ENCODE peak calls at places on chromosomes 5 and 9, in seven cellular contexts. One of them, this sample, is unnamed.

GRCh38 chr5:15807248-15807647 is 307.3 kb downstream of the FBXL7 start:
- DNase-seq in HTR-8/SVneo: no peak
- DNase-seq in mucosa of descending colon: no peak
- DNase-seq in left colon: no peak
- DNase-seq in activated T-cell treated with anti-CD3 and anti-CD28 coated beads, Interleukin-2, amount 50 U/mL, for 72 hours: no peak
- DNase-seq in HL-60: no peak
- DNase-seq in SK-N-SH: no peak
- DNase-seq in this sample: no peak

GRCh38 chr9:27108981-27109541 is at the start of gene TEK:
- DNase-seq in HTR-8/SVneo: no peak
- DNase-seq in mucosa of descending colon: no peak
- DNase-seq in left colon: no peak
- DNase-seq in activated T-cell treated with anti-CD3 and anti-CD28 coated beads, Interleukin-2, amount 50 U/mL, for 72 hours: no peak
- DNase-seq in HL-60: no peak
- DNase-seq in SK-N-SH: no peak
- DNase-seq in this sample: no peak

GRCh38 chr5:34789021-34789531 is 49.9 kb upstream of the TTC23L start:
- DNase-seq in HTR-8/SVneo: peak
- DNase-seq in mucosa of descending colon: no peak
- DNase-seq in left colon: no peak
- DNase-seq in activated T-cell treated with anti-CD3 and anti-CD28 coated beads, Interleukin-2, amount 50 U/mL, for 72 hours: no peak
- DNase-seq in HL-60: no peak
- DNase-seq in SK-N-SH: no peak
- DNase-seq in this sample: no peak

GRCh38 chr9:81472701-81473100 is 216.6 kb downstream of the TLE1 start:
- DNase-seq in HTR-8/SVneo: no peak
- DNase-seq in mucosa of descending colon: no peak
- DNase-seq in left colon: no peak
- DNase-seq in activated T-cell treated with anti-CD3 and anti-CD28 coated beads, Interleukin-2, amount 50 U/mL, for 72 hours: no peak
- DNase-seq in HL-60: no peak
- DNase-seq in SK-N-SH: no peak
- DNase-seq in this sample: no peak

GRCh38 chr9:129483467-129484324 is 137.2 kb downstream of the C9orf50 start:
- DNase-seq in HTR-8/SVneo: peak
- DNase-seq in mucosa of descending colon: peak
- DNase-seq in left colon: peak
- DNase-seq in activated T-cell treated with anti-CD3 and anti-CD28 coated beads, Interleukin-2, amount 50 U/mL, for 72 hours: no peak
- DNase-seq in HL-60: peak
- DNase-seq in SK-N-SH: no peak
- DNase-seq in this sample: no peak

GRCh38 chr5:16510123-16510522 is 44.5 kb upstream of the ZNF622 start:
- DNase-seq in HTR-8/SVneo: no peak
- DNase-seq in mucosa of descending colon: no peak
- DNase-seq in left colon: no peak
- DNase-seq in activated T-cell treated with anti-CD3 and anti-CD28 coated beads, Interleukin-2, amount 50 U/mL, for 72 hours: no peak
- DNase-seq in HL-60: no peak
- DNase-seq in SK-N-SH: no peak
- DNase-seq in this sample: no peak

GRCh38 chr5:178332096-178332780 is 99.6 kb upstream of the PHYKPL start:
- DNase-seq in HTR-8/SVneo: no peak
- DNase-seq in mucosa of descending colon: peak
- DNase-seq in left colon: no peak
- DNase-seq in activated T-cell treated with anti-CD3 and anti-CD28 coated beads, Interleukin-2, amount 50 U/mL, for 72 hours: no peak
- DNase-seq in HL-60: no peak
- DNase-seq in SK-N-SH: no peak
- DNase-seq in this sample: no peak

GRCh38 chr5:143456952-143457547 is 53.6 kb upstream of the NR3C1 start:
- DNase-seq in HTR-8/SVneo: peak
- DNase-seq in mucosa of descending colon: no peak
- DNase-seq in left colon: no peak
- DNase-seq in activated T-cell treated with anti-CD3 and anti-CD28 coated beads, Interleukin-2, amount 50 U/mL, for 72 hours: no peak
- DNase-seq in HL-60: no peak
- DNase-seq in SK-N-SH: no peak
- DNase-seq in this sample: no peak

GRCh38 chr5:103436661-103437060 is 125.9 kb downstream of the NUDT12 start:
- DNase-seq in HTR-8/SVneo: no peak
- DNase-seq in mucosa of descending colon: no peak
- DNase-seq in left colon: no peak
- DNase-seq in activated T-cell treated with anti-CD3 and anti-CD28 coated beads, Interleukin-2, amount 50 U/mL, for 72 hours: no peak
- DNase-seq in HL-60: no peak
- DNase-seq in SK-N-SH: no peak
- DNase-seq in this sample: no peak

GRCh38 chr5:4862500-4862899 is 277.6 kb upstream of the ADAMTS16 start:
- DNase-seq in HTR-8/SVneo: peak
- DNase-seq in mucosa of descending colon: no peak
- DNase-seq in left colon: no peak
- DNase-seq in activated T-cell treated with anti-CD3 and anti-CD28 coated beads, Interleukin-2, amount 50 U/mL, for 72 hours: no peak
- DNase-seq in HL-60: no peak
- DNase-seq in SK-N-SH: peak
- DNase-seq in this sample: no peak

This sample was measured in GF-D8.